ENCODE peak calls at places on chromosome 4, in four cellular contexts. H, T, E and B are unnamed samples.

GRCh38 chr4:106584590-106584989 is 216.0 kb upstream of the GIMD1 start:
- DNase-seq in H (no peak), E (no peak), T (no peak), B (no peak)

GRCh38 chr4:45438047-45438446 is 685.8 kb downstream of the GABRG1 start:
- DNase-seq in H (no peak), E (no peak), T (no peak), B (no peak)

GRCh38 chr4:135277116-135277979 is 1075.8 kb upstream of the PABPC4L start:
- DNase-seq in E (peak; percentile 0), H (no peak), T (no peak), B (no peak)

GRCh38 chr4:25938251-25939186 is 24.5 kb downstream of the SMIM20 start:
- DNase-seq in E (peak; percentile 52), T (no peak), H (no peak), B (no peak)

GRCh38 chr4:19982556-19982955 is 269.1 kb upstream of the SLIT2 start:
- DNase-seq in H (no peak), T (no peak), E (peak; percentile 21), B (peak; percentile 34)

GRCh38 chr4:95599777-95600436 is 51.1 kb upstream of the UNC5C start:
- DNase-seq in T (peak; percentile 46), E (no peak), H (no peak), B (no peak)

GRCh38 chr4:85748654-85749053 is 273.7 kb downstream of the ARHGAP24 start:
- DNase-seq in T (no peak), H (no peak), E (no peak), B (no peak)

GRCh38 chr4:24979554-24979953 is 51.2 kb downstream of the LGI2 start:
- DNase-seq in E (no peak), T (peak; percentile 84), H (no peak), B (no peak)

GRCh38 chr4:159010563-159011260 is 92.2 kb upstream of the RAPGEF2 start:
- DNase-seq in E (peak; percentile 74), T (no peak), H (no peak), B (peak; percentile 74)

GRCh38 chr4:183492791-183493221 is 12.1 kb upstream of the ING2 start:
- DNase-seq in H (no peak), T (no peak), E (peak; percentile 55), B (peak; percentile 86)

GRCh38 chr4:77126844-77127614 is 30.0 kb upstream of the CCNG2 start:
- DNase-seq in T (peak; percentile 80), E (no peak), H (no peak), B (no peak)

GRCh38 chr4:76305971-76306881 is at the start of gene STBD1:
- DNase-seq in E (peak; percentile 24), H (peak; percentile 30), T (peak; percentile 62), B (no peak)

GRCh38 chr4:40750461-40751258 is 905 bp downstream of the NSUN7 start:
- DNase-seq in T (no peak), H (no peak), E (no peak), B (no peak)

GRCh38 chr4:70601422-70602039 is 9.5 kb downstream of the AMBN start:
- DNase-seq in H (peak; percentile 65), T (peak; percentile 64), E (peak; percentile 51), B (no peak)

GRCh38 chr4:80540785-80541469 is 205.4 kb downstream of the CFAP299 start:
- DNase-seq in H (peak; percentile 31), T (no peak), E (no peak), B (no peak)

GRCh38 chr4:127870688-127871087 is 10.0 kb upstream of the PLK4 start:
- DNase-seq in T (no peak), E (peak; percentile 71), H (no peak), B (peak; percentile 76)

GRCh38 chr4:8341691-8342090 is 72.1 kb downstream of the HTRA3 start:
- DNase-seq in H (no peak), T (no peak), E (no peak), B (no peak)

GRCh38 chr4:105399535-105400161 is 74.2 kb downstream of the PPA2 start:
- DNase-seq in H (no peak), T (no peak), E (peak; percentile 72), B (peak; percentile 47)

GRCh38 chr4:170008376-170008775 is 17.8 kb downstream of the MFAP3L start:
- DNase-seq in T (peak; percentile 4), E (no peak), H (no peak), B (no peak)

GRCh38 chr4:47032405-47033106 is 1.2 kb downstream of the GABRB1 start:
- DNase-seq in E (no peak), T (peak; percentile 59), H (peak; percentile 37), B (no peak)

GRCh38 chr4:48126621-48127020 is 7.4 kb downstream of the TXK start:
- DNase-seq in E (no peak), H (no peak), T (no peak), B (no peak)

GRCh38 chr4:165364452-165365080 is 14.2 kb upstream of the CPE start:
- DNase-seq in T (no peak), H (no peak), E (no peak), B (no peak)

GRCh38 chr4:102789317-102789717 is 28.5 kb upstream of the MANBA start:
- DNase-seq in H (no peak), T (peak; percentile 19), E (no peak), B (no peak)

GRCh38 chr4:111399523-111400135 is 745.6 kb upstream of the FAM241A start:
- DNase-seq in H (no peak), E (no peak), T (no peak), B (no peak)

GRCh38 chr4:151000747-151001429 is 14.2 kb downstream of the LRBA start:
- DNase-seq in H (no peak), E (no peak), T (no peak), B (no peak)

GRCh38 chr4:90099795-90100194 is 27.4 kb upstream of the CCSER1 start:
- DNase-seq in H (no peak), E (no peak), T (peak; percentile 82), B (no peak)

GRCh38 chr4:46386570-46386969 is 3.4 kb downstream of the GABRA2 start:
- DNase-seq in E (no peak), T (no peak), H (no peak), B (no peak)

GRCh38 chr4:124527364-124527763 is 185.2 kb downstream of the ANKRD50 start:
- DNase-seq in H (no peak), E (no peak), T (no peak), B (no peak)

GRCh38 chr4:81136161-81136910 is 78.7 kb downstream of the PRKG2 start:
- DNase-seq in T (no peak), E (peak; percentile 93), H (no peak), B (peak; percentile 90)

GRCh38 chr4:20283039-20283438 is 31.3 kb downstream of the SLIT2 start:
- DNase-seq in T (no peak), H (no peak), E (no peak), B (no peak)

GRCh38 chr4:71814433-71814832 is 30.6 kb upstream of the GC start:
- DNase-seq in H (no peak), E (no peak), T (no peak), B (no peak)

GRCh38 chr4:174210354-174210753 is 73.1 kb downstream of the FBXO8 start:
- DNase-seq in H (no peak), E (no peak), T (no peak), B (no peak)

GRCh38 chr4:24730256-24731001 is 64.9 kb upstream of the SOD3 start:
- DNase-seq in T (no peak), E (peak; percentile 73), H (no peak), B (no peak)

GRCh38 chr4:47221721-47222120 is 190.4 kb downstream of the GABRB1 start:
- DNase-seq in H (no peak), E (no peak), T (no peak), B (no peak)

DNA sequence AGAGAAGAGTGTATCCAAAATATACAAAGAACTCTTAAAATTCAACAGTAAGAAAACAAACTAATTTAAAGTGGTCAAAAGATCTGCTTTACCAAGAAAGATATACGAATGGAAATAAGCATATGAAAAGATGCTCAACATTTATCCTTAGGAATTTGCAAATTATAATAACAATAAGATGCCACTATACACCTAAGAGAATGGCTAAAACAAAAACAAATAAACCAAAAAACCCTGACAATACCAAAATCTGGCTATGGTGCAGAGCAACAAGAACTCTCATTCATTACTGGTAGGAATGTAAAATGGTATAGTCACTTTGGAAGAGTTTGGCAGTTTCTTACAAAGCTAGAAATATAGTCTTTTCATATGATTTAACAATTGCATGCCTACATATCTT is 545.7 kb upstream of the AGA start:
- DNase-seq in E (no peak), T (no peak), H (no peak), B (no peak)
- H3K4me3 ChIP-seq in E (no peak overlapping the region), T (no peak overlapping the region), H (no peak overlapping the region), B (no peak overlapping the region)

GRCh38 chr4:31169851-31170250 is 449.7 kb downstream of the PCDH7 start:
- DNase-seq in E (no peak), T (no peak), H (no peak), B (no peak)
- H3K4me3 ChIP-seq in E (no peak overlapping the region), T (no peak overlapping the region), H (no peak overlapping the region), B (no peak overlapping the region)

DNA sequence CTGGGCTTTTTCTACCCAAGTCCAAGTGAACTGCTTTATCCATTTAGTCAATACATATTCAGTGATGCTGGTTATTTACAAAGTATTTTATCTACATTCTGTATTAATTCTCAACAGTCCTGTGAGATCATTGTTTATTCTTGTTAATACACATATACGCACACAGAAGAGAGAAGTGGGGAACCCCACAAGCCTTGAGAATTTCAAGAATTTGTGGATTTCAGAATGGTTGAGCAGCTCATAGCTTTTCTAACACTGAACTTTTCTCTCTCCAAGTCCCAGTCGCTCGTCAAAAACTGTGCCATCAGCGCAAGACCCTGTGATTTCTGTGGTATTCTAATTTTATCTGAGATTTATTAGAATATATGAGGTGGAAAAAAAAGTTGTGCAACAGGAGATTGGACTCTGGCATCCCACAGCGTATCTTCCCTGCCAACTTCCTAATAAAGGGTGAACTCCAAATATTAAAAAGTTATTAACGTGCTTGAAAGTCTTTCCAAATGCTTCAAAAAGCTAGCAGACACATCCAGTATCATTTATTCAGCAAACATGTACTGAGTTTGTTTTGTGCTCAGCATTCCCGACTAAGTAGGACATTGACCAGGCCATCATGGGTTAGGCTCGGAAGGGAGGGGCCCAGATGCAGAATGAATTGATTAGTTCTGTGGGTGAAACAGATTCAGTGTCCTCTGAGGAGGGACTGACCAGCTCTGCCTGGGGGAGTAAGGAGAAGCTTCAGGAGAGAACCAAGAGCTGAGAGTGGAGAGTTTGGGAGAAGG is 165.6 kb downstream of the CBR4 start:
- DNase-seq in H (no peak), E (no peak), T (no peak), B (peak; percentile 48)
- H3K4me3 ChIP-seq in H (no peak overlapping the region), E (no peak overlapping the region), T (no peak overlapping the region), B (no peak overlapping the region)

DNA sequence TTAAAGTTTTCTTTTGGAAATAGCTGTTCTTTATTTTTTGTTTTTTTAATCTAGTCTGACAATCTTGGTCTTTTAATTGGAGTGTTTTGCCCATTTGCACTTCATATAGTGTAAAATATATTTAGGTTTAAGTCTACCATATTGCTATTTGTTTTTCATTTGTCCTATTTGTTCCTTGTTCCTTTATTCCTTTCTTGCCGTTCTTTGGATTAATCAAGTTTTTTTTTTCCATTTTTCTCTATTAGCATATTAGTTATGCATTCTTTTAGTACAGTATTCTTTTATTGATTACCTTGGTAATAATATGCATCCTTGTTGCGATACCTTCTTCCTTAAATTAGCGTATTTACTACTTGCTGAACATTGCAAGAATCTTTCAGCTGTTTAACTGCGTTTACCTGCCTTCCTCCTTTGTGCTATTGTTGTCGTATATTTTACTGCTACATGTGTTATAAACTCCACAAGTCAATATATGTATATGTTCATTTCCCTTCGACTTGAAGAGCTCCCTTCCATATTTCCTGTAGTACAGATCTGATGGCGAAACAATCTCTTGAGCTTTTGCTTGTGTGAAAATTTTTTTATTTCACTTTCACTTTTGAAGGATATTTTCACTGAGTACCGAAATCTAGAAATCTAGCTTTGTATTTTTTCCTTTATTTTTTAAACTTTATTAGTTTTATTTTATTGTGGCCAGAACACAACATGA is 23.9 kb upstream of the RNF212 start:
- DNase-seq in E (no peak), T (peak; percentile 23), H (peak; percentile 16), B (no peak)
- H3K4me3 ChIP-seq in E (no peak overlapping the region), T (peak overlapping the region; percentile 16), H (peak overlapping the region; percentile 23), B (no peak overlapping the region)